ENCODE peak calls at places on chromosomes 11 and 22, in six cellular contexts. E is HFFc6, S is lower lobe of right lung, W is ACHN, V is GM12878, Z is neural crest cell. K is an unnamed sample.

GRCh38 chr22:41574847-41575381 is 14.1 kb downstream of the CSDC2 start:
- DNase-seq in E (no peak), S (no peak), W (no peak), V (no peak), Z (no peak), K (no peak)

GRCh38 chr22:40665312-40665711 is 14.0 kb upstream of the MCHR1 start:
- DNase-seq in E (peak; percentile 72), S (no peak), W (no peak), V (no peak), Z (no peak), K (no peak)

GRCh38 chr22:21009638-21010425 is 5.1 kb upstream of the P2RX6 start:
- DNase-seq in E (peak; percentile 44), S (no peak), W (peak; percentile 60), V (no peak), Z (peak; percentile 28), K (peak; percentile 73)

GRCh38 chr11:44766112-44766971 is 39.6 kb downstream of the TSPAN18 start:
- DNase-seq in E (peak; percentile 72), S (no peak), W (no peak), V (no peak), Z (no peak), K (no peak)

GRCh38 chr11:85062626-85063025 is 564.5 kb downstream of the DLG2 start:
- DNase-seq in E (no peak), S (no peak), W (no peak), V (peak; percentile 42), Z (no peak), K (no peak)

GRCh38 chr11:96524475-96524874 is 134.7 kb downstream of the JRKL start:
- DNase-seq in E (no peak), S (no peak), W (no peak), V (no peak), Z (no peak), K (peak; percentile 24)

GRCh38 chr22:23522642-23523251 is 57.3 kb downstream of the IGLL1 start:
- DNase-seq in E (no peak), S (peak; percentile 39), W (no peak), V (no peak), Z (no peak), K (no peak)

GRCh38 chr11:37512156-37512780 is 914.2 kb upstream of the RAG2 start:
- DNase-seq in E (no peak), S (no peak), W (no peak), V (no peak), Z (no peak), K (peak; percentile 67)

K was measured in kidney glomerular epithelial cell.